ENCODE peak calls at places on chromosomes 4 and X, in ten cellular contexts. U is activated T-cell treated with anti-CD3 and anti-CD28 coated beads, Interleukin-2, amount 50 U/mL, for 72 hours; L is ecto neural progenitor cell; T is HT-29; X is MCF 10A; B is endothelial cell; I is neural crest cell; R is ureter; G is fibroblast of lung; M is stimulated activated CD8-positive, alpha-beta memory T cell treated with anti-CD3 and anti-CD28 coated beads, Interleukin-2, amount 100 ng/mL, for 1 hour. N is an unnamed sample.

GRCh38 chrX:123348468-123348867 is 164.4 kb downstream of the GRIA3 start:
- DNase-seq in U (no peak), L (no peak), T (no peak), X (no peak), B (no peak), I (no peak), R (no peak), G (peak; percentile 62), M (no peak), N (no peak)

GRCh38 chrX:147877726-147878125 is 34.0 kb upstream of the FMR1 start:
- DNase-seq in U (no peak), L (no peak), T (no peak), X (no peak), B (no peak), I (no peak), R (no peak), G (no peak), M (no peak), N (no peak)

GRCh38 chr4:112532267-112532666 is 16.3 kb upstream of the NEUROG2 start:
- DNase-seq in U (no peak), L (no peak), T (no peak), X (peak; percentile 68), B (no peak), I (no peak), R (no peak), G (peak; percentile 57), M (no peak), N (no peak)

GRCh38 chrX:22345884-22346283 is 73.2 kb downstream of the CBLL2 start:
- DNase-seq in U (no peak), L (no peak), T (no peak), X (no peak), B (no peak), I (no peak), R (no peak), G (peak; percentile 69), M (no peak), N (no peak)

GRCh38 chr4:152094851-152095700 is 334.3 kb upstream of the GATB start:
- DNase-seq in U (no peak), L (no peak), T (no peak), X (peak; percentile 14), B (no peak), I (no peak), R (no peak), G (peak; percentile 79), M (no peak), N (no peak)

GRCh38 chr4:10371869-10372471 is 85.3 kb downstream of the ZNF518B start:
- DNase-seq in U (no peak), L (peak; percentile 53), T (no peak), X (no peak), B (no peak), I (no peak), R (no peak), G (no peak), M (no peak), N (no peak)

GRCh38 chrX:14673764-14674163 is 144.4 kb downstream of the GLRA2 start:
- DNase-seq in U (peak; percentile 40), L (no peak), T (peak; percentile 66), X (peak; percentile 94), B (no peak), I (no peak), R (peak; percentile 46), G (peak; percentile 89), M (no peak), N (peak; percentile 86)

GRCh38 chr4:158006973-158007372 is 165.9 kb downstream of the GASK1B start:
- DNase-seq in U (no peak), L (no peak), T (no peak), X (peak; percentile 61), B (no peak), I (no peak), R (no peak), G (no peak), M (no peak), N (no peak)

GRCh38 chr4:113438596-113438995 is 322.9 kb downstream of the CAMK2D start:
- DNase-seq in U (no peak), L (no peak), T (no peak), X (no peak), B (no peak), I (no peak), R (no peak), G (no peak), M (no peak), N (no peak)

GRCh38 chrX:70755850-70756249 is 152.7 kb downstream of the TEX11 start:
- DNase-seq in U (peak; percentile 69), L (no peak), T (no peak), X (no peak), B (no peak), I (no peak), R (no peak), G (no peak), M (peak; percentile 9), N (no peak)

GRCh38 chr4:165992263-165992662 is 119.2 kb downstream of the TLL1 start:
- DNase-seq in U (no peak), L (no peak), T (no peak), X (no peak), B (no peak), I (no peak), R (no peak), G (no peak), M (no peak), N (no peak)

GRCh38 chr4:19776021-19776459 is 475.7 kb upstream of the SLIT2 start:
- DNase-seq in U (no peak), L (no peak), T (no peak), X (peak; percentile 92), B (no peak), I (no peak), R (no peak), G (peak; percentile 99), M (no peak), N (peak; percentile 98)

GRCh38 chrX:15877380-15877779 is 22.8 kb upstream of the AP1S2 start:
- DNase-seq in U (no peak), L (no peak), T (no peak), X (peak; percentile 76), B (no peak), I (no peak), R (no peak), G (peak; percentile 76), M (no peak), N (peak; percentile 44)

GRCh38 chrX:148135738-148136137 is 154.6 kb downstream of the FMR1NB start:
- DNase-seq in U (no peak), L (no peak), T (no peak), X (peak; percentile 97), B (no peak), I (no peak), R (no peak), G (peak; percentile 12), M (no peak), N (no peak)

GRCh38 chr4:1604706-1605205 is 79.4 kb downstream of the FAM53A start:
- DNase-seq in U (peak; percentile 22), L (no peak), T (peak; percentile 51), X (peak; percentile 7), B (no peak), I (no peak), R (no peak), G (no peak), M (peak; percentile 21), N (no peak)

GRCh38 chr4:140426610-140427103 is 791 bp downstream of the CLGN start:
- DNase-seq in U (no peak), L (no peak), T (no peak), X (no peak), B (peak; percentile 40), I (peak; percentile 35), R (no peak), G (no peak), M (no peak), N (no peak)

N was measured in epithelial cell of proximal tubule.